ENCODE peak calls at places on chromosomes 2 and 18, in five cellular contexts. One of them, this sample, is unnamed.

GRCh38 chr2:71313-72035 is 25.2 kb upstream of the FAM110C start:
- DNase-seq in lung: no peak
- DNase-seq in hippocampal formation: no peak
- DNase-seq in astrocyte of the cerebellum: no peak
- DNase-seq in glutamatergic neuron: no peak
- DNase-seq in this sample: peak; percentile 68

GRCh38 chr2:182319556-182319955 is 107.3 kb downstream of the PDE1A start:
- DNase-seq in lung: no peak
- DNase-seq in hippocampal formation: no peak
- DNase-seq in astrocyte of the cerebellum: peak; percentile 52
- DNase-seq in glutamatergic neuron: no peak
- DNase-seq in this sample: no peak

GRCh38 chr2:227821043-227821942 is 7.7 kb downstream of the CCL20 start:
- DNase-seq in lung: no peak
- DNase-seq in hippocampal formation: no peak
- DNase-seq in astrocyte of the cerebellum: no peak
- DNase-seq in glutamatergic neuron: no peak
- DNase-seq in this sample: no peak

GRCh38 chr2:117557626-117558025 is 256.9 kb upstream of the DDX18 start:
- DNase-seq in lung: no peak
- DNase-seq in hippocampal formation: no peak
- DNase-seq in astrocyte of the cerebellum: no peak
- DNase-seq in glutamatergic neuron: no peak
- DNase-seq in this sample: no peak

GRCh38 chr2:10009811-10010781 is 33.3 kb upstream of the KLF11 start:
- DNase-seq in lung: no peak
- DNase-seq in hippocampal formation: no peak
- DNase-seq in astrocyte of the cerebellum: peak; percentile 11
- DNase-seq in glutamatergic neuron: no peak
- DNase-seq in this sample: peak; percentile 93

GRCh38 chr2:169258045-169258601 is 104.2 kb downstream of the LRP2 start:
- DNase-seq in lung: no peak
- DNase-seq in hippocampal formation: no peak
- DNase-seq in astrocyte of the cerebellum: no peak
- DNase-seq in glutamatergic neuron: no peak
- DNase-seq in this sample: no peak

GRCh38 chr18:10424576-10425314 is 29.7 kb upstream of the APCDD1 start:
- DNase-seq in lung: no peak
- DNase-seq in hippocampal formation: no peak
- DNase-seq in astrocyte of the cerebellum: no peak
- DNase-seq in glutamatergic neuron: no peak
- DNase-seq in this sample: no peak

GRCh38 chr2:120520929-120521912 is 175.3 kb downstream of the INHBB start:
- DNase-seq in lung: peak; percentile 56
- DNase-seq in hippocampal formation: peak; percentile 3
- DNase-seq in astrocyte of the cerebellum: no peak
- DNase-seq in glutamatergic neuron: peak; percentile 64
- DNase-seq in this sample: no peak

GRCh38 chr2:188527110-188527509 is 235.4 kb downstream of the GULP1 start:
- DNase-seq in lung: no peak
- DNase-seq in hippocampal formation: no peak
- DNase-seq in astrocyte of the cerebellum: no peak
- DNase-seq in glutamatergic neuron: no peak
- DNase-seq in this sample: no peak

GRCh38 chr2:232683368-232683767 is 13.8 kb upstream of the GIGYF2 start:
- DNase-seq in lung: no peak
- DNase-seq in hippocampal formation: no peak
- DNase-seq in astrocyte of the cerebellum: no peak
- DNase-seq in glutamatergic neuron: no peak
- DNase-seq in this sample: no peak

GRCh38 chr2:81839780-81840179 is 1535.2 kb upstream of the LRRTM1 start:
- DNase-seq in lung: no peak
- DNase-seq in hippocampal formation: no peak
- DNase-seq in astrocyte of the cerebellum: no peak
- DNase-seq in glutamatergic neuron: no peak
- DNase-seq in this sample: no peak

GRCh38 chr2:135255208-135255607 is 203.1 kb downstream of the RAB3GAP1 start:
- DNase-seq in lung: no peak
- DNase-seq in hippocampal formation: no peak
- DNase-seq in astrocyte of the cerebellum: no peak
- DNase-seq in glutamatergic neuron: no peak
- DNase-seq in this sample: no peak

GRCh38 chr2:97911210-97911921 is 84.4 kb downstream of the TMEM131 start:
- DNase-seq in lung: no peak
- DNase-seq in hippocampal formation: no peak
- DNase-seq in astrocyte of the cerebellum: no peak
- DNase-seq in glutamatergic neuron: no peak
- DNase-seq in this sample: no peak

GRCh38 chr18:79796016-79796415 is 1.7 kb upstream of the KCNG2 start:
- DNase-seq in lung: no peak
- DNase-seq in hippocampal formation: no peak
- DNase-seq in astrocyte of the cerebellum: no peak
- DNase-seq in glutamatergic neuron: no peak
- DNase-seq in this sample: no peak

GRCh38 chr2:161004379-161004778 is 155.8 kb upstream of the TANK start:
- DNase-seq in lung: no peak
- DNase-seq in hippocampal formation: no peak
- DNase-seq in astrocyte of the cerebellum: no peak
- DNase-seq in glutamatergic neuron: no peak
- DNase-seq in this sample: no peak

GRCh38 chr18:76281565-76281964 is 213.5 kb downstream of the ZNF516 start:
- DNase-seq in lung: no peak
- DNase-seq in hippocampal formation: no peak
- DNase-seq in astrocyte of the cerebellum: no peak
- DNase-seq in glutamatergic neuron: no peak
- DNase-seq in this sample: no peak

GRCh38 chr2:218805627-218806026 is 23.7 kb downstream of the CYP27A1 start:
- DNase-seq in lung: no peak
- DNase-seq in hippocampal formation: no peak
- DNase-seq in astrocyte of the cerebellum: peak; percentile 49
- DNase-seq in glutamatergic neuron: no peak
- DNase-seq in this sample: no peak

GRCh38 chr18:657998-658946 is 819 bp downstream of the TYMS start:
- DNase-seq in lung: peak; percentile 82
- DNase-seq in hippocampal formation: peak; percentile 77
- DNase-seq in astrocyte of the cerebellum: peak; percentile 66
- DNase-seq in glutamatergic neuron: peak; percentile 89
- DNase-seq in this sample: peak; percentile 94

GRCh38 chr18:621181-621580 is 24.4 kb downstream of the CLUL1 start:
- DNase-seq in lung: no peak
- DNase-seq in hippocampal formation: no peak
- DNase-seq in astrocyte of the cerebellum: no peak
- DNase-seq in glutamatergic neuron: peak; percentile 23
- DNase-seq in this sample: no peak

GRCh38 chr2:174614261-174614660 is 16.7 kb upstream of the WIPF1 start:
- DNase-seq in lung: no peak
- DNase-seq in hippocampal formation: no peak
- DNase-seq in astrocyte of the cerebellum: no peak
- DNase-seq in glutamatergic neuron: no peak
- DNase-seq in this sample: no peak

This sample was measured in lower leg skin.